ENCODE peak calls at places on chromosomes 4 and X, in six cellular contexts. U, R, D, Y, X and V are unnamed samples.

GRCh38 chr4:91840359-91840758 is 463.4 kb upstream of the GRID2 start:
- DNase-seq in Y (no peak), U (no peak), D (no peak), X (no peak), R (no peak), V (no peak)

GRCh38 chrX:39309018-39309620 is 507.9 kb downstream of the MID1IP1 start:
- DNase-seq in X (peak; percentile 35), R (no peak), D (peak; percentile 80), U (no peak), Y (no peak), V (no peak)

GRCh38 chr4:176638992-176639391 is 153.7 kb downstream of the VEGFC start:
- DNase-seq in D (peak; percentile 31), X (no peak), R (no peak), Y (no peak), U (no peak), V (no peak)

GRCh38 chr4:38671594-38671943 is 7.6 kb downstream of the KLF3 start:
- DNase-seq in X (no peak), R (no peak), D (no peak), U (no peak), Y (no peak), V (no peak)

GRCh38 chr4:3346146-3346545 is 53.3 kb downstream of the RGS12 start:
- DNase-seq in U (no peak), X (peak; percentile 53), D (peak; percentile 79), Y (peak; percentile 58), R (no peak), V (no peak)

GRCh38 chr4:105061136-105061696 is 85.5 kb upstream of the TET2 start:
- DNase-seq in Y (no peak), X (peak; percentile 1), U (no peak), D (peak; percentile 90), R (no peak), V (peak; percentile 4)

GRCh38 chr4:95641571-95641970 is 92.8 kb upstream of the UNC5C start:
- DNase-seq in R (no peak), D (no peak), X (no peak), U (no peak), Y (no peak), V (no peak)

GRCh38 chrX:46572295-46572936 is 1.1 kb upstream of the CHST7 start:
- DNase-seq in Y (no peak), X (peak; percentile 39), R (no peak), U (no peak), D (no peak), V (no peak)

GRCh38 chrX:130726661-130727060 is 176.3 kb downstream of the ENOX2 start:
- DNase-seq in U (no peak), Y (peak; percentile 19), D (no peak), X (no peak), R (no peak), V (no peak)

GRCh38 chr4:55169352-55169959 is 44.1 kb upstream of the KDR start:
- DNase-seq in Y (no peak), D (peak; percentile 84), U (peak; percentile 68), X (no peak), R (no peak), V (no peak)

GRCh38 chr4:7196731-7197130 is 4.4 kb downstream of the SORCS2 start:
- DNase-seq in Y (no peak), D (no peak), X (no peak), U (no peak), R (peak; percentile 10), V (no peak)

GRCh38 chrX:51144828-51145442 is 187.7 kb upstream of the NUDT10 start:
- DNase-seq in R (no peak), U (no peak), D (peak; percentile 40), Y (no peak), X (peak; percentile 4), V (no peak)

GRCh38 chrX:19836337-19836736 is 51.1 kb downstream of the SH3KBP1 start:
- DNase-seq in U (no peak), R (no peak), X (no peak), D (no peak), Y (no peak), V (no peak)

GRCh38 chrX:43121637-43122036 is 343.7 kb upstream of the PPP1R2C start:
- DNase-seq in R (no peak), D (no peak), Y (no peak), U (no peak), X (peak; percentile 15), V (no peak)

GRCh38 chr4:182711211-182711610 is 206.0 kb downstream of the DCTD start:
- DNase-seq in Y (no peak), U (no peak), R (no peak), D (no peak), X (no peak), V (no peak)